ENCODE peak calls at places on chromosomes 13 and 19, in seven cellular contexts. One of them, this sample, is unnamed.
A peak's percentile ranks its signal among the peaks of the same experiment; 100 is the strongest.

GRCh38 chr13:31638577-31638976 is 100.7 kb upstream of the RXFP2 start:
- DNase-seq in suprapubic skin: no peak
- DNase-seq in adrenal gland: no peak
- DNase-seq in ovary: no peak
- DNase-seq in HCT116: no peak
- DNase-seq in tibial nerve: no peak
- DNase-seq in upper lobe of left lung: no peak
- DNase-seq in this sample: no peak

GRCh38 chr19:48614436-48615144 is at the start of gene FAM83E:
- DNase-seq in HCT116: no peak
- DNase-seq in suprapubic skin: peak; percentile 72
- DNase-seq in ovary: peak; percentile 42
- DNase-seq in adrenal gland: no peak
- DNase-seq in tibial nerve: no peak
- DNase-seq in upper lobe of left lung: peak; percentile 88
- DNase-seq in this sample: no peak

GRCh38 chr13:74064805-74065204 is 69.4 kb downstream of the KLF12 start:
- DNase-seq in tibial nerve: no peak
- DNase-seq in upper lobe of left lung: no peak
- DNase-seq in HCT116: no peak
- DNase-seq in suprapubic skin: no peak
- DNase-seq in ovary: no peak
- DNase-seq in adrenal gland: no peak
- DNase-seq in this sample: no peak

GRCh38 chr13:52786747-52787146 is 47.1 kb upstream of the CNMD start:
- DNase-seq in upper lobe of left lung: no peak
- DNase-seq in ovary: no peak
- DNase-seq in suprapubic skin: no peak
- DNase-seq in adrenal gland: no peak
- DNase-seq in HCT116: peak; percentile 67
- DNase-seq in tibial nerve: no peak
- DNase-seq in this sample: no peak

GRCh38 chr19:54373781-54374266 is 9.1 kb upstream of the LAIR1 start:
- DNase-seq in upper lobe of left lung: no peak
- DNase-seq in tibial nerve: no peak
- DNase-seq in ovary: no peak
- DNase-seq in adrenal gland: peak; percentile 33
- DNase-seq in HCT116: no peak
- DNase-seq in suprapubic skin: no peak
- DNase-seq in this sample: no peak

GRCh38 chr13:50740052-50740741 is 103.3 kb downstream of the DLEU7 start:
- DNase-seq in adrenal gland: no peak
- DNase-seq in tibial nerve: no peak
- DNase-seq in ovary: no peak
- DNase-seq in suprapubic skin: no peak
- DNase-seq in HCT116: no peak
- DNase-seq in upper lobe of left lung: no peak
- DNase-seq in this sample: no peak

GRCh38 chr19:44649578-44650145 is 6.0 kb downstream of the PVR start:
- DNase-seq in adrenal gland: peak; percentile 28
- DNase-seq in suprapubic skin: no peak
- DNase-seq in tibial nerve: no peak
- DNase-seq in ovary: no peak
- DNase-seq in upper lobe of left lung: no peak
- DNase-seq in HCT116: no peak
- DNase-seq in this sample: no peak

GRCh38 chr13:51687928-51688714 is 103.9 kb downstream of the WDFY2 start:
- DNase-seq in upper lobe of left lung: no peak
- DNase-seq in suprapubic skin: no peak
- DNase-seq in HCT116: no peak
- DNase-seq in tibial nerve: no peak
- DNase-seq in ovary: no peak
- DNase-seq in adrenal gland: no peak
- DNase-seq in this sample: no peak

GRCh38 chr19:39014037-39014436 is 18.3 kb downstream of the FBXO27 start:
- DNase-seq in adrenal gland: no peak
- DNase-seq in upper lobe of left lung: no peak
- DNase-seq in suprapubic skin: no peak
- DNase-seq in ovary: no peak
- DNase-seq in tibial nerve: no peak
- DNase-seq in HCT116: no peak
- DNase-seq in this sample: no peak

GRCh38 chr19:55633866-55634265 is 6.9 kb upstream of the ZNF580 start:
- DNase-seq in tibial nerve: no peak
- DNase-seq in adrenal gland: no peak
- DNase-seq in ovary: no peak
- DNase-seq in suprapubic skin: no peak
- DNase-seq in upper lobe of left lung: no peak
- DNase-seq in HCT116: no peak
- DNase-seq in this sample: no peak

GRCh38 chr13:98173431-98173921 is 3.6 kb downstream of the RNF113B start:
- DNase-seq in ovary: peak; percentile 40
- DNase-seq in suprapubic skin: peak; percentile 68
- DNase-seq in tibial nerve: no peak
- DNase-seq in adrenal gland: peak; percentile 65
- DNase-seq in HCT116: peak; percentile 29
- DNase-seq in upper lobe of left lung: no peak
- DNase-seq in this sample: peak; percentile 43

GRCh38 chr19:18863843-18864362 is 32.1 kb downstream of the CERS1 start:
- DNase-seq in HCT116: no peak
- DNase-seq in ovary: no peak
- DNase-seq in adrenal gland: no peak
- DNase-seq in upper lobe of left lung: peak; percentile 46
- DNase-seq in suprapubic skin: peak; percentile 70
- DNase-seq in tibial nerve: no peak
- DNase-seq in this sample: no peak

GRCh38 chr13:30679483-30680330 is 55.6 kb upstream of the ALOX5AP start:
- DNase-seq in HCT116: no peak
- DNase-seq in upper lobe of left lung: no peak
- DNase-seq in tibial nerve: no peak
- DNase-seq in ovary: no peak
- DNase-seq in suprapubic skin: no peak
- DNase-seq in adrenal gland: no peak
- DNase-seq in this sample: no peak

GRCh38 chr13:52851153-52851962 is 2.9 kb upstream of the PCDH8 start:
- DNase-seq in tibial nerve: no peak
- DNase-seq in HCT116: no peak
- DNase-seq in suprapubic skin: no peak
- DNase-seq in upper lobe of left lung: peak; percentile 88
- DNase-seq in adrenal gland: peak; percentile 27
- DNase-seq in ovary: no peak
- DNase-seq in this sample: no peak

GRCh38 chr19:46000497-46001246 is 5.4 kb downstream of the CCDC61 start:
- DNase-seq in HCT116: no peak
- DNase-seq in ovary: no peak
- DNase-seq in tibial nerve: no peak
- DNase-seq in suprapubic skin: no peak
- DNase-seq in upper lobe of left lung: no peak
- DNase-seq in adrenal gland: no peak
- DNase-seq in this sample: no peak

GRCh38 chr19:35712529-35712909 is 5.3 kb upstream of the KMT2B start:
- DNase-seq in tibial nerve: no peak
- DNase-seq in HCT116: no peak
- DNase-seq in suprapubic skin: no peak
- DNase-seq in upper lobe of left lung: no peak
- DNase-seq in ovary: no peak
- DNase-seq in adrenal gland: no peak
- DNase-seq in this sample: no peak

GRCh38 chr19:28980236-28980868 is 232.6 kb downstream of the UQCRFS1 start:
- DNase-seq in tibial nerve: no peak
- DNase-seq in HCT116: no peak
- DNase-seq in ovary: no peak
- DNase-seq in upper lobe of left lung: no peak
- DNase-seq in adrenal gland: no peak
- DNase-seq in suprapubic skin: no peak
- DNase-seq in this sample: no peak

GRCh38 chr19:10871711-10872550 is 578 bp downstream of the CARM1 start:
- DNase-seq in adrenal gland: peak; percentile 56
- DNase-seq in HCT116: no peak
- DNase-seq in upper lobe of left lung: peak; percentile 93
- DNase-seq in suprapubic skin: peak; percentile 87
- DNase-seq in tibial nerve: no peak
- DNase-seq in ovary: peak; percentile 56
- DNase-seq in this sample: peak; percentile 66

GRCh38 chr13:45341799-45342584 is 1.0 kb upstream of the TPT1 start:
- DNase-seq in ovary: no peak
- DNase-seq in tibial nerve: peak; percentile 29
- DNase-seq in suprapubic skin: peak; percentile 84
- DNase-seq in upper lobe of left lung: no peak
- DNase-seq in adrenal gland: peak; percentile 86
- DNase-seq in HCT116: no peak
- DNase-seq in this sample: peak; percentile 47

GRCh38 chr13:45339399-45339798 is 1.6 kb downstream of the TPT1 start:
- DNase-seq in HCT116: no peak
- DNase-seq in upper lobe of left lung: no peak
- DNase-seq in suprapubic skin: no peak
- DNase-seq in ovary: no peak
- DNase-seq in tibial nerve: no peak
- DNase-seq in adrenal gland: no peak
- DNase-seq in this sample: no peak

GRCh38 chr13:45341034-45341798 is at the start of gene TPT1:
- DNase-seq in HCT116: peak; percentile 96
- DNase-seq in adrenal gland: peak; percentile 99
- DNase-seq in ovary: peak; percentile 99
- DNase-seq in tibial nerve: peak; percentile 98
- DNase-seq in upper lobe of left lung: peak; percentile 100
- DNase-seq in suprapubic skin: peak; percentile 100
- DNase-seq in this sample: peak; percentile 100

GRCh38 chr13:45339867-45340266 is 1.1 kb downstream of the TPT1 start:
- DNase-seq in HCT116: no peak
- DNase-seq in ovary: no peak
- DNase-seq in upper lobe of left lung: no peak
- DNase-seq in adrenal gland: no peak
- DNase-seq in suprapubic skin: no peak
- DNase-seq in tibial nerve: no peak
- DNase-seq in this sample: no peak

DNA sequence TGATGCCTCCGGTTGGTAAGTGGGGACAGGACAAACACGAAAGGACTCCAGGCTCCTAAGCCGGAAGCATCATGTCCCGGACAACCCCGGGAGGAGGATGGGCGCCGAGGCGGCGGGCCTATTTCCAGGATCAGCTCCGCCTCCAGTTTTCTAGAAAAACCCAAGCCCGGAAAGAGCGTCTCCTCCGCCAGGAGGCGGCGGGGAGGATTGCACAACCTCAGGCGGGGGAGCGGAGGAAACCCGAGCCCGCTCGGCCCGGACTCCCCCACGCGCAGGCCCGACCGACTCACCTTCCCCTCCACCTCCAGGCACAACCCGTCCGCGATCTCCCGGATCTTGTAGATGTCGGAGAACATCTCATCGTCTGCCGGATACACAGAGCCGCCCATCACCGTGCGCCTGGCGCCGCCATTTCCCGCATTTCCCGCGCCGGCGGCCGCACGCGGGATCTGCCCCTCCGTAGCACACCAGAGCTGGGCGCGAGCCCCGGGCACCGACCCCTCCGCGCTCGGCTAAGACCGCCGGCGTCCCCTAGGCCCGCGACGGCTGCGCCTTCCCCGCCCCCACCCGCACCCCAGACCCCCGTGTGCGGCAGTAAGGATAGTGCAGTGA is 455 bp downstream of the TPT1 start:
- DNase-seq in ovary: peak; percentile 94
- DNase-seq in suprapubic skin: peak; percentile 96
- DNase-seq in upper lobe of left lung: peak; percentile 95
- DNase-seq in adrenal gland: peak; percentile 94
- DNase-seq in HCT116: peak; percentile 58
- DNase-seq in tibial nerve: peak; percentile 78
- DNase-seq in this sample: peak; percentile 94
- TF ChIP-seq POLR2A in ovary: peak; percentile 9
- TF ChIP-seq POLR2A in suprapubic skin: no peak
- TF ChIP-seq POLR2A in upper lobe of left lung: no peak
- TF ChIP-seq POLR2A in adrenal gland: peak; percentile 29
- TF ChIP-seq POLR2A in HCT116: no peak
- TF ChIP-seq POLR2A in tibial nerve: no peak
- TF ChIP-seq POLR2A in this sample: peak; percentile 73

GRCh38 chr19:42325896-42326771 is 699 bp downstream of the MEGF8 start:
- DNase-seq in adrenal gland: peak; percentile 31
- DNase-seq in upper lobe of left lung: peak; percentile 86
- DNase-seq in tibial nerve: no peak
- DNase-seq in suprapubic skin: no peak
- DNase-seq in HCT116: no peak
- DNase-seq in ovary: no peak
- DNase-seq in this sample: no peak

GRCh38 chr19:42323852-42324654 is 1.4 kb upstream of the MEGF8 start:
- DNase-seq in suprapubic skin: no peak
- DNase-seq in upper lobe of left lung: peak; percentile 88
- DNase-seq in adrenal gland: no peak
- DNase-seq in HCT116: no peak
- DNase-seq in tibial nerve: no peak
- DNase-seq in ovary: no peak
- DNase-seq in this sample: no peak

GRCh38 chr19:42324655-42325307 is 654 bp upstream of the MEGF8 start:
- DNase-seq in ovary: peak; percentile 28
- DNase-seq in tibial nerve: no peak
- DNase-seq in suprapubic skin: no peak
- DNase-seq in adrenal gland: no peak
- DNase-seq in HCT116: no peak
- DNase-seq in upper lobe of left lung: peak; percentile 86
- DNase-seq in this sample: no peak

GRCh38 chr19:42326969-42327368 is 1.5 kb downstream of the MEGF8 start:
- DNase-seq in upper lobe of left lung: no peak
- DNase-seq in tibial nerve: no peak
- DNase-seq in ovary: no peak
- DNase-seq in HCT116: no peak
- DNase-seq in suprapubic skin: no peak
- DNase-seq in adrenal gland: no peak
- DNase-seq in this sample: no peak

GRCh38 chr19:42325308-42325895 is at the start of gene MEGF8:
- DNase-seq in HCT116: peak; percentile 97
- DNase-seq in ovary: peak; percentile 97
- DNase-seq in upper lobe of left lung: peak; percentile 95
- DNase-seq in adrenal gland: peak; percentile 98
- DNase-seq in tibial nerve: peak; percentile 92
- DNase-seq in suprapubic skin: peak; percentile 99
- DNase-seq in this sample: peak; percentile 99
- TF ChIP-seq CTCF in HCT116: peak; percentile 94
- TF ChIP-seq CTCF in ovary: no peak
- TF ChIP-seq CTCF in upper lobe of left lung: peak; percentile 87
- TF ChIP-seq CTCF in adrenal gland: no peak
- TF ChIP-seq CTCF in tibial nerve: peak; percentile 87
- TF ChIP-seq CTCF in suprapubic skin: peak; percentile 89
- TF ChIP-seq CTCF in this sample: no peak

GRCh38 chr13:113209880-113210421 is 538 bp downstream of the CUL4A start:
- DNase-seq in HCT116: peak; percentile 45
- DNase-seq in adrenal gland: peak; percentile 70
- DNase-seq in suprapubic skin: peak; percentile 77
- DNase-seq in upper lobe of left lung: peak; percentile 93
- DNase-seq in ovary: peak; percentile 44
- DNase-seq in tibial nerve: no peak
- DNase-seq in this sample: peak; percentile 40
- TF ChIP-seq POLR2A in HCT116: no peak
- TF ChIP-seq POLR2A in adrenal gland: no peak
- TF ChIP-seq POLR2A in suprapubic skin: no peak
- TF ChIP-seq POLR2A in upper lobe of left lung: no peak
- TF ChIP-seq POLR2A in ovary: no peak
- TF ChIP-seq POLR2A in tibial nerve: no peak
- TF ChIP-seq POLR2A in this sample: no peak

DNA sequence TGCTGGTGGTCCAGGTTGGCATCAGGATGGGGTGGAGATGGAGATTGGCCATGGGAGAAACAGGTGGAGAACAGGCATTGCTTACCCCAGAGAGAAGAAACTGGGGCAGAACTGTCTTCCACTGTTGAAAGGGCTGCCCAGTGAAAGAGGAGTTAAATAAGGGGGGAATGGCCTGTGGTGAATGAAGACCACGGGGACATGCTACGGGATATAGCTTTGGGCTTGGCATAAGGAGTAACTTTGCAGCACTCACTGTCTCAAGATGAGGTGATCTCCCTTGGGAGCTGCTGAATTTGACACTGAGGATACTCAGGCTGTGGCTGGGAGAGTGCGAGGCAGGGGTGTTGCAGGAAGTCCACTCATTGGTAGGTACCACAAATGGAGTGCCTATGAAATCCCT is 10.6 kb upstream of the GPR18 start:
- DNase-seq in HCT116: no peak
- DNase-seq in tibial nerve: no peak
- DNase-seq in suprapubic skin: no peak
- DNase-seq in ovary: no peak
- DNase-seq in upper lobe of left lung: no peak
- DNase-seq in adrenal gland: no peak
- DNase-seq in this sample: no peak
- TF ChIP-seq CTCF in HCT116: no peak
- TF ChIP-seq CTCF in tibial nerve: no peak
- TF ChIP-seq CTCF in suprapubic skin: no peak
- TF ChIP-seq CTCF in ovary: no peak
- TF ChIP-seq CTCF in upper lobe of left lung: no peak
- TF ChIP-seq CTCF in adrenal gland: no peak
- TF ChIP-seq CTCF in this sample: no peak